ENCODE peak calls at places on chromosome 11, in six cellular contexts. E, O, Q, F, V and C are unnamed samples.
A peak's percentile ranks its signal among the peaks of the same experiment; 100 is the strongest.

GRCh38 chr11:86761978-86762377 is 38.4 kb upstream of the PRSS23 start:
- DNase-seq in E (peak; percentile 44), O (no peak), Q (no peak), F (no peak), V (peak; percentile 61), C (no peak)

GRCh38 chr11:6298605-6299004 is 21.7 kb downstream of the CAVIN3 start:
- DNase-seq in E (peak; percentile 51), O (no peak), Q (peak; percentile 19), F (peak; percentile 14), V (peak; percentile 44), C (no peak)

GRCh38 chr11:124791626-124792341 is 8.4 kb downstream of the MSANTD2 start:
- DNase-seq in E (peak; percentile 78), O (no peak), Q (no peak), F (no peak), V (no peak), C (no peak)

GRCh38 chr11:79019277-79019676 is 421.6 kb downstream of the TENM4 start:
- DNase-seq in E (no peak), O (no peak), Q (no peak), F (no peak), V (no peak), C (no peak)

GRCh38 chr11:128214263-128214662 is 373.1 kb downstream of the ETS1 start:
- DNase-seq in E (no peak), O (no peak), Q (no peak), F (no peak), V (no peak), C (no peak)

GRCh38 chr11:85884581-85885021 is 29.4 kb downstream of the CCDC83 start:
- DNase-seq in E (peak; percentile 23), O (no peak), Q (no peak), F (no peak), V (no peak), C (no peak)

GRCh38 chr11:113440816-113441215 is 34.4 kb downstream of the DRD2 start:
- DNase-seq in E (no peak), O (no peak), Q (no peak), F (no peak), V (no peak), C (no peak)

GRCh38 chr11:91263698-91264097 is 960.9 kb upstream of the FAT3 start:
- DNase-seq in E (no peak), O (no peak), Q (no peak), F (no peak), V (no peak), C (no peak)

GRCh38 chr11:2771758-2772466 is 72.1 kb upstream of the KCNQ1OT1 start:
- DNase-seq in E (no peak), O (no peak), Q (no peak), F (no peak), V (no peak), C (no peak)

GRCh38 chr11:70220920-70221319 is 17.8 kb downstream of the FADD start:
- DNase-seq in E (no peak), O (no peak), Q (no peak), F (no peak), V (peak; percentile 36), C (no peak)

GRCh38 chr11:91326280-91326679 is 898.3 kb upstream of the FAT3 start:
- DNase-seq in E (no peak), O (no peak), Q (no peak), F (no peak), V (no peak), C (no peak)

GRCh38 chr11:119337581-119338317 is 2.9 kb downstream of the C1QTNF5 start:
- DNase-seq in E (peak; percentile 54), O (peak; percentile 83), Q (peak; percentile 48), F (peak; percentile 15), V (peak; percentile 50), C (no peak)

GRCh38 chr11:109971184-109971523 is 122.0 kb upstream of the ZC3H12C start:
- DNase-seq in E (peak; percentile 69), O (no peak), Q (peak; percentile 3), F (no peak), V (peak; percentile 90), C (peak; percentile 13)

GRCh38 chr11:94974178-94974577 is 669 bp downstream of the KDM4D start:
- DNase-seq in E (no peak), O (no peak), Q (no peak), F (no peak), V (no peak), C (no peak)

GRCh38 chr11:132772712-132773545 is 759.4 kb downstream of the OPCML start:
- DNase-seq in E (no peak), O (peak; percentile 24), Q (peak; percentile 92), F (no peak), V (no peak), C (no peak)

GRCh38 chr11:64990222-64990918 is 6.4 kb downstream of the BATF2 start:
- DNase-seq in E (no peak), O (no peak), Q (no peak), F (peak; percentile 30), V (peak; percentile 53), C (no peak)